ENCODE peak calls at places on chromosomes 13 and 19, in five cellular contexts. X is NCI-H82; Q is CD4-positive, alpha-beta memory T cell; G is heart left ventricle; V is AG04449. T is an unnamed sample.

GRCh38 chr13:22740264-22740663 is 440.5 kb upstream of the SGCG start:
- DNase-seq in X (peak; percentile 29), Q (no peak), G (no peak), V (no peak), T (no peak)

GRCh38 chr19:40422428-40423226 is 3.2 kb downstream of the SERTAD1 start:
- DNase-seq in Q (no peak), G (no peak), V (no peak), X (no peak), T (no peak)

GRCh38 chr13:94411747-94412146 is 67.7 kb downstream of the DCT start:
- DNase-seq in G (no peak), X (no peak), Q (no peak), V (no peak), T (no peak)

GRCh38 chr13:39815345-39816111 is 160.1 kb downstream of the COG6 start:
- DNase-seq in X (no peak), V (no peak), G (no peak), Q (no peak), T (no peak)

GRCh38 chr19:1026189-1027019 is at the start of gene CNN2:
- DNase-seq in V (no peak), X (peak; percentile 58), Q (peak; percentile 46), G (peak; percentile 89), T (peak; percentile 70)

GRCh38 chr19:10952809-10953208 is 8.0 kb upstream of the SMARCA4 start:
- DNase-seq in G (no peak), Q (no peak), V (no peak), X (no peak), T (no peak)

GRCh38 chr13:41696163-41697003 is 239.0 kb downstream of the RGCC start:
- DNase-seq in G (no peak), V (peak; percentile 80), X (no peak), Q (no peak), T (peak; percentile 53)

GRCh38 chr13:27375686-27376326 is 48.6 kb upstream of the GTF3A start:
- DNase-seq in X (peak; percentile 80), V (no peak), Q (peak; percentile 40), G (peak; percentile 52), T (peak; percentile 69)

GRCh38 chr13:50267917-50268316 is 252.7 kb downstream of the KCNRG start:
- DNase-seq in G (no peak), Q (no peak), V (no peak), X (no peak), T (no peak)

GRCh38 chr19:51055866-51056265 is 9.0 kb downstream of the KLK13 start:
- DNase-seq in G (no peak), Q (no peak), V (no peak), X (no peak), T (no peak)

GRCh38 chr19:1058112-1058511 is 8.9 kb upstream of the ARHGAP45 start:
- DNase-seq in Q (no peak), G (no peak), X (no peak), V (no peak), T (no peak)

GRCh38 chr19:37551123-37551993 is 43.2 kb downstream of the ZNF571 start:
- DNase-seq in V (no peak), X (peak; percentile 52), Q (peak; percentile 62), G (peak; percentile 62), T (no peak)

GRCh38 chr13:105991622-105992254 is 543.7 kb downstream of the EFNB2 start:
- DNase-seq in G (no peak), Q (no peak), X (no peak), V (peak; percentile 23), T (peak; percentile 6)

GRCh38 chr19:35903550-35904179 is 1.3 kb downstream of the HCST start:
- DNase-seq in X (peak; percentile 65), G (peak; percentile 80), V (peak; percentile 17), Q (peak; percentile 92), T (no peak)

GRCh38 chr19:18646535-18647370 is 9.9 kb downstream of the KLHL26 start:
- DNase-seq in Q (no peak), X (no peak), V (no peak), G (no peak), T (no peak)

GRCh38 chr13:97259787-97260641 is 37.9 kb downstream of the MBNL2 start:
- DNase-seq in G (no peak), X (no peak), V (peak; percentile 53), Q (no peak), T (peak; percentile 90)

GRCh38 chr19:46412983-46413261 is 442 bp downstream of the CCDC8 start:
- DNase-seq in V (no peak), Q (no peak), X (no peak), G (no peak), T (no peak)